ENCODE peak calls at places on chromosomes 12 and 14, in nine cellular contexts. One of them, this sample, is unnamed.

GRCh38 chr12:13749380-13749779 is 232.0 kb downstream of the GRIN2B start:
- DNase-seq in prostate gland: no peak
- DNase-seq in suprapubic skin: no peak
- DNase-seq in breast epithelium: no peak
- DNase-seq in H1: peak; percentile 70
- DNase-seq in spleen: no peak
- DNase-seq in HepG2: no peak
- DNase-seq in transverse colon: no peak
- DNase-seq in HCT116: no peak
- DNase-seq in this sample: no peak

GRCh38 chr12:23950011-23950774 is 723 bp upstream of the SOX5 start:
- DNase-seq in H1: peak; percentile 45
- DNase-seq in breast epithelium: no peak
- DNase-seq in HCT116: no peak
- DNase-seq in HepG2: peak; percentile 31
- DNase-seq in spleen: no peak
- DNase-seq in transverse colon: no peak
- DNase-seq in prostate gland: no peak
- DNase-seq in suprapubic skin: no peak
- DNase-seq in this sample: no peak

GRCh38 chr12:105025890-105026289 is 39.8 kb downstream of the NOPCHAP1 start:
- DNase-seq in HCT116: no peak
- DNase-seq in prostate gland: peak; percentile 67
- DNase-seq in HepG2: no peak
- DNase-seq in H1: no peak
- DNase-seq in breast epithelium: no peak
- DNase-seq in transverse colon: peak; percentile 24
- DNase-seq in spleen: no peak
- DNase-seq in suprapubic skin: no peak
- DNase-seq in this sample: peak; percentile 60

GRCh38 chr14:93013368-93013719 is 90.4 kb downstream of the CHGA start:
- DNase-seq in breast epithelium: no peak
- DNase-seq in transverse colon: no peak
- DNase-seq in prostate gland: no peak
- DNase-seq in H1: no peak
- DNase-seq in spleen: no peak
- DNase-seq in HCT116: no peak
- DNase-seq in HepG2: no peak
- DNase-seq in suprapubic skin: no peak
- DNase-seq in this sample: no peak

GRCh38 chr12:79187032-79187431 is 322.5 kb downstream of the SYT1 start:
- DNase-seq in HCT116: no peak
- DNase-seq in spleen: no peak
- DNase-seq in H1: no peak
- DNase-seq in breast epithelium: no peak
- DNase-seq in HepG2: no peak
- DNase-seq in prostate gland: no peak
- DNase-seq in transverse colon: no peak
- DNase-seq in suprapubic skin: no peak
- DNase-seq in this sample: no peak

GRCh38 chr12:76029982-76030377 is 1.6 kb downstream of the PHLDA1 start:
- DNase-seq in transverse colon: no peak
- DNase-seq in prostate gland: no peak
- DNase-seq in suprapubic skin: no peak
- DNase-seq in spleen: no peak
- DNase-seq in HepG2: no peak
- DNase-seq in breast epithelium: no peak
- DNase-seq in HCT116: no peak
- DNase-seq in H1: no peak
- DNase-seq in this sample: no peak

GRCh38 chr12:4956968-4957367 is 47.3 kb downstream of the KCNA1 start:
- DNase-seq in spleen: no peak
- DNase-seq in prostate gland: no peak
- DNase-seq in transverse colon: no peak
- DNase-seq in breast epithelium: no peak
- DNase-seq in HepG2: no peak
- DNase-seq in H1: no peak
- DNase-seq in HCT116: no peak
- DNase-seq in suprapubic skin: no peak
- DNase-seq in this sample: no peak

GRCh38 chr12:56387152-56387551 is 24.5 kb upstream of the APOF start:
- DNase-seq in spleen: no peak
- DNase-seq in HCT116: no peak
- DNase-seq in HepG2: no peak
- DNase-seq in transverse colon: no peak
- DNase-seq in prostate gland: no peak
- DNase-seq in H1: no peak
- DNase-seq in breast epithelium: no peak
- DNase-seq in suprapubic skin: no peak
- DNase-seq in this sample: no peak

GRCh38 chr14:77071938-77072388 is 26.1 kb upstream of the CIPC start:
- DNase-seq in HCT116: peak; percentile 60
- DNase-seq in suprapubic skin: no peak
- DNase-seq in HepG2: no peak
- DNase-seq in H1: no peak
- DNase-seq in breast epithelium: no peak
- DNase-seq in prostate gland: no peak
- DNase-seq in transverse colon: no peak
- DNase-seq in spleen: no peak
- DNase-seq in this sample: no peak

GRCh38 chr14:77077040-77077439 is 21.0 kb upstream of the CIPC start:
- DNase-seq in H1: no peak
- DNase-seq in transverse colon: no peak
- DNase-seq in spleen: no peak
- DNase-seq in HepG2: no peak
- DNase-seq in suprapubic skin: peak; percentile 60
- DNase-seq in prostate gland: no peak
- DNase-seq in breast epithelium: no peak
- DNase-seq in HCT116: no peak
- DNase-seq in this sample: no peak

GRCh38 chr14:77074969-77075368 is 23.1 kb upstream of the CIPC start:
- DNase-seq in H1: no peak
- DNase-seq in breast epithelium: no peak
- DNase-seq in suprapubic skin: peak; percentile 64
- DNase-seq in prostate gland: no peak
- DNase-seq in HCT116: no peak
- DNase-seq in spleen: no peak
- DNase-seq in HepG2: no peak
- DNase-seq in transverse colon: no peak
- DNase-seq in this sample: no peak

DNA sequence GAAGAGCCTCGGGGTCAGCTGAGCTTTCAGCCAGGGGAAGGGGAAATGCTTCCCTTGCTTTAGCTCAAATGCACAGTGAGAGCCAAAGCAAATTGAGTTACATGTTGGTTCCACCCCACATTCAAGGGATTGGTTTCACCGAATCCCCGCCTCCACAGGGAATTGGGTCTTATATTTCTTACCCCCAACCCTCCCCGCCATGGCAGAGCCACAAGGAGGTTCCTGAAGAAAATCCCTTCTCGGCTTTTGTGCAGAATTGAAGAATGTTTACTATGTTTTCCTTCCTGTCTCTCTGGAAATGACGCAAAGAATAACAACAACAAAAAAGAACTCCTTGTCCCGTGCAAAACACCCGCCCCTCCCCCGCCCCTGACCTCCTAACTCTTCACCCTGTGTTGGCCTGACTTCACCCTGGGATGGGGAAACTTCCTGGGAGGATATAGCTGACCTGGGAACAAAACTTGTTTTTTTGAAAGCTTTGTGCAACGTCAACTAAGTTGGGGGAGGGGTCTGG is 21.9 kb upstream of the CIPC start:
- DNase-seq in breast epithelium: no peak
- DNase-seq in transverse colon: peak; percentile 65
- DNase-seq in HepG2: peak; percentile 19
- DNase-seq in prostate gland: no peak
- DNase-seq in spleen: no peak
- DNase-seq in HCT116: no peak
- DNase-seq in H1: no peak
- DNase-seq in suprapubic skin: peak; percentile 92
- DNase-seq in this sample: peak; percentile 58
- TF ChIP-seq POLR2AphosphoS5 in breast epithelium: peak; percentile 68
- TF ChIP-seq POLR2AphosphoS5 in transverse colon: peak; percentile 70
- TF ChIP-seq POLR2AphosphoS5 in HepG2: no peak
- TF ChIP-seq POLR2AphosphoS5 in prostate gland: peak; percentile 59
- TF ChIP-seq POLR2AphosphoS5 in spleen: peak; percentile 85
- TF ChIP-seq POLR2AphosphoS5 in HCT116: no peak
- TF ChIP-seq POLR2AphosphoS5 in H1: no peak
- TF ChIP-seq POLR2AphosphoS5 in suprapubic skin: peak; percentile 16
- TF ChIP-seq POLR2AphosphoS5 in this sample: peak; percentile 65

DNA sequence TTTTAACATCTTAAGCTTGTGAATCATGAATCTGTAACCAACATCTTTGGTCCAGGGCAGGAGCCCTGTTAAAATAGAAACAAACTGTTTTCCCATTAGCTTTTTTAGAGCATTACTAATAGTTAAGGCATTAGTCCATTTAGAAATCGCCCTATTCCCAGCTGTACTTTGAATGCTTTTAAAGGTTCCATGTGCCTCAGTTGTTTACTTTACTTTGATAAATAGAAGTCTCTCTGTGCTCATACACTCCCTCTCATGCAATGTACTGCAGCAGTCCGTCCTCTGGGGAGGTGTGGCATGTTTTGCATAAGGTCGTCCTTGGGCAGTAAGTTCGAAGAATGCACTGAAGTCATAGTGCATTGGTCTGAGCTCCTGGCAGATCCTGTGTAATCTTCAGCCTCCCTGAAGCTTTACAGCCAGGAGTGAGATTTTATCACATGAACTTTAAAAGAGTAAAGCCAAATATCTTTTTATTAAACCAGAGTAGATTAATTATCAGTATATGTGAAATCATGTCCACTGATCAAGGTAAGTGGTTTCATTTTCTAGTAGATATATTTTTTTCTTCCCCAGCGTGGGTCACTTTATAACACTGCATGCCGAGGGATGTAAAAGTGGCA is 134.7 kb downstream of the FGD4 start:
- DNase-seq in H1: no peak
- DNase-seq in prostate gland: peak; percentile 66
- DNase-seq in suprapubic skin: no peak
- DNase-seq in HepG2: peak; percentile 94
- DNase-seq in transverse colon: peak; percentile 78
- DNase-seq in spleen: no peak
- DNase-seq in HCT116: peak; percentile 1
- DNase-seq in breast epithelium: no peak
- DNase-seq in this sample: peak; percentile 69
- TF ChIP-seq POLR2A in H1: no peak
- TF ChIP-seq POLR2A in prostate gland: no peak
- TF ChIP-seq POLR2A in suprapubic skin: no peak
- TF ChIP-seq POLR2A in HepG2: peak; percentile 57
- TF ChIP-seq POLR2A in transverse colon: peak; percentile 66
- TF ChIP-seq POLR2A in spleen: no peak
- TF ChIP-seq POLR2A in HCT116: no peak
- TF ChIP-seq POLR2A in breast epithelium: no peak
- TF ChIP-seq POLR2A in this sample: peak; percentile 31

GRCh38 chr12:80268924-80269749 is 169.8 kb downstream of the OTOGL start:
- DNase-seq in H1: no peak
- DNase-seq in spleen: no peak
- DNase-seq in suprapubic skin: no peak
- DNase-seq in prostate gland: no peak
- DNase-seq in HCT116: peak; percentile 54
- DNase-seq in transverse colon: no peak
- DNase-seq in HepG2: no peak
- DNase-seq in breast epithelium: no peak
- DNase-seq in this sample: no peak

GRCh38 chr12:80272516-80272915 is 171.5 kb upstream of the PTPRQ start:
- DNase-seq in transverse colon: no peak
- DNase-seq in HCT116: no peak
- DNase-seq in breast epithelium: no peak
- DNase-seq in HepG2: no peak
- DNase-seq in prostate gland: no peak
- DNase-seq in spleen: no peak
- DNase-seq in suprapubic skin: no peak
- DNase-seq in H1: no peak
- DNase-seq in this sample: no peak

GRCh38 chr12:80271770-80272169 is 172.3 kb upstream of the PTPRQ start:
- DNase-seq in breast epithelium: no peak
- DNase-seq in H1: no peak
- DNase-seq in suprapubic skin: no peak
- DNase-seq in spleen: no peak
- DNase-seq in transverse colon: no peak
- DNase-seq in prostate gland: no peak
- DNase-seq in HCT116: no peak
- DNase-seq in HepG2: no peak
- DNase-seq in this sample: no peak

GRCh38 chr12:80269953-80270552 is 170.7 kb downstream of the OTOGL start:
- DNase-seq in breast epithelium: no peak
- DNase-seq in H1: no peak
- DNase-seq in spleen: no peak
- DNase-seq in suprapubic skin: no peak
- DNase-seq in transverse colon: no peak
- DNase-seq in prostate gland: no peak
- DNase-seq in HCT116: peak; percentile 23
- DNase-seq in HepG2: peak; percentile 24
- DNase-seq in this sample: no peak

GRCh38 chr12:80273144-80273543 is 170.9 kb upstream of the PTPRQ start:
- DNase-seq in prostate gland: no peak
- DNase-seq in suprapubic skin: no peak
- DNase-seq in transverse colon: no peak
- DNase-seq in breast epithelium: no peak
- DNase-seq in spleen: no peak
- DNase-seq in H1: no peak
- DNase-seq in HepG2: no peak
- DNase-seq in HCT116: no peak
- DNase-seq in this sample: no peak
- H3K4me3 ChIP-seq in prostate gland: no peak overlapping the region
- H3K4me3 ChIP-seq in suprapubic skin: no peak overlapping the region
- H3K4me3 ChIP-seq in transverse colon: no peak overlapping the region
- H3K4me3 ChIP-seq in breast epithelium: no peak overlapping the region
- H3K4me3 ChIP-seq in spleen: no peak overlapping the region
- H3K4me3 ChIP-seq in H1: no peak overlapping the region
- H3K4me3 ChIP-seq in HepG2: no peak overlapping the region
- H3K4me3 ChIP-seq in HCT116: no peak overlapping the region
- H3K4me3 ChIP-seq in this sample: no peak overlapping the region

GRCh38 chr12:70721958-70722357 is 84.7 kb upstream of the PTPRB start:
- DNase-seq in H1: no peak
- DNase-seq in HepG2: no peak
- DNase-seq in breast epithelium: no peak
- DNase-seq in suprapubic skin: no peak
- DNase-seq in spleen: no peak
- DNase-seq in prostate gland: no peak
- DNase-seq in HCT116: no peak
- DNase-seq in transverse colon: no peak
- DNase-seq in this sample: no peak

GRCh38 chr12:70721216-70721615 is 84.0 kb upstream of the PTPRB start:
- DNase-seq in H1: no peak
- DNase-seq in prostate gland: no peak
- DNase-seq in HepG2: no peak
- DNase-seq in spleen: no peak
- DNase-seq in transverse colon: no peak
- DNase-seq in breast epithelium: no peak
- DNase-seq in HCT116: no peak
- DNase-seq in suprapubic skin: no peak
- DNase-seq in this sample: no peak

GRCh38 chr12:70722584-70723343 is 85.5 kb upstream of the PTPRB start:
- DNase-seq in suprapubic skin: no peak
- DNase-seq in transverse colon: no peak
- DNase-seq in spleen: no peak
- DNase-seq in H1: no peak
- DNase-seq in prostate gland: no peak
- DNase-seq in HepG2: no peak
- DNase-seq in breast epithelium: no peak
- DNase-seq in HCT116: no peak
- DNase-seq in this sample: no peak

GRCh38 chr12:70719084-70719483 is 81.9 kb upstream of the PTPRB start:
- DNase-seq in suprapubic skin: no peak
- DNase-seq in spleen: no peak
- DNase-seq in H1: no peak
- DNase-seq in transverse colon: no peak
- DNase-seq in HCT116: no peak
- DNase-seq in breast epithelium: no peak
- DNase-seq in HepG2: no peak
- DNase-seq in prostate gland: no peak
- DNase-seq in this sample: no peak

GRCh38 chr12:70719672-70720420 is 82.6 kb upstream of the PTPRB start:
- DNase-seq in H1: peak; percentile 73
- DNase-seq in HCT116: no peak
- DNase-seq in HepG2: peak; percentile 1
- DNase-seq in suprapubic skin: no peak
- DNase-seq in spleen: peak; percentile 79
- DNase-seq in breast epithelium: no peak
- DNase-seq in transverse colon: no peak
- DNase-seq in prostate gland: peak; percentile 18
- DNase-seq in this sample: no peak
- TF ChIP-seq POLR2AphosphoS5 in H1: no peak
- TF ChIP-seq POLR2AphosphoS5 in HCT116: no peak
- TF ChIP-seq POLR2AphosphoS5 in HepG2: no peak
- TF ChIP-seq POLR2AphosphoS5 in suprapubic skin: no peak
- TF ChIP-seq POLR2AphosphoS5 in spleen: peak; percentile 27
- TF ChIP-seq POLR2AphosphoS5 in breast epithelium: no peak
- TF ChIP-seq POLR2AphosphoS5 in transverse colon: no peak
- TF ChIP-seq POLR2AphosphoS5 in prostate gland: no peak
- TF ChIP-seq POLR2AphosphoS5 in this sample: no peak

This sample was measured in stomach.